ENCODE peak calls at places on chromosomes 5 and 9, in ten cellular contexts. X, K, Y, A, E, Q, G, F, H and S are unnamed samples.

GRCh38 chr9:134187821-134188420 is 23.6 kb upstream of the RNU6ATAC start:
- DNase-seq in E (no peak), H (no peak), A (no peak), Y (no peak), F (no peak), X (peak; percentile 68), Q (no peak), G (no peak), K (no peak), S (no peak)

GRCh38 chr5:95284512-95285405 is at the start of gene MCTP1:
- DNase-seq in X (no peak), K (peak; percentile 5), A (peak; percentile 1), H (no peak), Y (no peak), F (peak; percentile 19), G (no peak), Q (peak; percentile 6), E (no peak), S (no peak)

GRCh38 chr5:40021007-40021406 is 596.2 kb upstream of the DAB2 start:
- DNase-seq in F (no peak), G (no peak), K (peak; percentile 30), Y (no peak), A (peak; percentile 18), Q (peak; percentile 23), H (no peak), E (peak; percentile 5), X (no peak), S (no peak)

GRCh38 chr9:104961701-104962359 is 33.9 kb upstream of the ABCA1 start:
- DNase-seq in F (no peak), G (no peak), A (no peak), E (no peak), H (no peak), X (no peak), Q (no peak), Y (no peak), K (no peak), S (no peak)

GRCh38 chr9:135216666-135217431 is 129.4 kb downstream of the OLFM1 start:
- DNase-seq in K (no peak), Q (no peak), Y (no peak), H (no peak), A (peak; percentile 1), F (no peak), E (no peak), X (peak; percentile 28), G (no peak), S (no peak)

GRCh38 chr9:35350212-35350611 is 139.7 kb upstream of the RUSC2 start:
- DNase-seq in E (no peak), A (no peak), F (peak; percentile 17), Q (no peak), H (peak; percentile 38), K (no peak), Y (no peak), G (no peak), X (no peak), S (no peak)

GRCh38 chr9:84296146-84296843 is 44.3 kb downstream of the SLC28A3 start:
- DNase-seq in Q (peak; percentile 81), G (no peak), H (peak; percentile 24), F (no peak), X (no peak), K (peak; percentile 25), Y (no peak), E (no peak), A (peak; percentile 49), S (no peak)

GRCh38 chr5:2529371-2530100 is 221.9 kb downstream of the IRX2 start:
- DNase-seq in Y (no peak), K (no peak), E (no peak), A (no peak), H (no peak), X (no peak), F (no peak), G (no peak), Q (no peak), S (no peak)

GRCh38 chr5:16980983-16981382 is 44.9 kb upstream of the MYO10 start:
- DNase-seq in Q (no peak), G (no peak), K (peak; percentile 46), Y (no peak), X (no peak), H (peak; percentile 31), A (no peak), E (no peak), F (no peak), S (no peak)

GRCh38 chr9:27861887-27862286 is 288.6 kb upstream of the C9orf72 start:
- DNase-seq in Y (no peak), H (no peak), E (no peak), F (no peak), G (no peak), A (no peak), X (no peak), Q (peak; percentile 55), K (no peak), S (no peak)

GRCh38 chr5:171840066-171840465 is 54.4 kb downstream of the SMIM23 start:
- DNase-seq in G (no peak), K (no peak), E (no peak), F (no peak), H (no peak), Q (no peak), A (no peak), X (no peak), Y (no peak), S (no peak)

GRCh38 chr5:153974131-153974812 is 64.4 kb downstream of the FAM114A2 start:
- DNase-seq in Q (peak; percentile 71), F (no peak), Y (no peak), A (peak; percentile 69), E (peak; percentile 35), X (no peak), G (no peak), K (peak; percentile 69), H (peak; percentile 45), S (no peak)

GRCh38 chr9:36170531-36170930 is 1.3 kb downstream of the CCIN start:
- DNase-seq in G (no peak), E (no peak), H (no peak), Q (no peak), A (no peak), Y (no peak), X (no peak), K (no peak), F (no peak), S (no peak)

GRCh38 chr9:124835026-124835501 is 18.2 kb upstream of the WDR38 start:
- DNase-seq in A (peak; percentile 89), Y (peak; percentile 70), H (peak; percentile 98), F (no peak), K (peak; percentile 81), G (no peak), X (no peak), E (no peak), Q (peak; percentile 93), S (no peak)